ENCODE peak calls at places on chromosome 9, in nine cellular contexts. Z is fibroblast of lung; P is CD8-positive, alpha-beta T cell; W is psoas muscle; R is ovary; E is GM23338; B is tibial artery; S is CD8-positive, alpha-beta memory T cell; A is IMR-90. M is an unnamed sample.

GRCh38 chr9:109107402-109108240 is 12.1 kb downstream of the TMEM245 start:
- DNase-seq in W (no peak), A (peak; percentile 81), S (no peak), Z (peak; percentile 62), E (no peak), B (no peak), R (no peak), P (no peak), M (no peak)

GRCh38 chr9:137402752-137403151 is 20.2 kb downstream of the EXD3 start:
- DNase-seq in Z (no peak), S (no peak), A (no peak), B (no peak), W (no peak), R (no peak), E (no peak), P (no peak), M (no peak)

GRCh38 chr9:28946648-28947047 is 1373.4 kb upstream of the C9orf72 start:
- DNase-seq in P (no peak), W (no peak), Z (no peak), B (no peak), S (no peak), E (no peak), R (no peak), A (no peak), M (no peak)

GRCh38 chr9:20662156-20662555 is 21.9 kb upstream of the FOCAD start:
- DNase-seq in E (no peak), R (no peak), P (no peak), A (no peak), Z (no peak), W (no peak), B (no peak), S (no peak), M (no peak)

GRCh38 chr9:21506910-21507795 is 25.0 kb upstream of the IFNE start:
- DNase-seq in R (no peak), B (no peak), A (peak; percentile 91), E (no peak), P (no peak), Z (peak; percentile 92), S (no peak), W (no peak), M (no peak)

GRCh38 chr9:35516481-35516880 is 26.6 kb downstream of the RUSC2 start:
- DNase-seq in S (no peak), A (peak; percentile 75), B (no peak), Z (peak; percentile 50), P (no peak), W (no peak), R (no peak), E (peak; percentile 22), M (no peak)

GRCh38 chr9:35756743-35757526 is 2.9 kb upstream of the MSMP start:
- DNase-seq in S (peak; percentile 67), P (peak; percentile 49), A (no peak), E (peak; percentile 85), B (peak; percentile 78), R (peak; percentile 75), Z (no peak), W (peak; percentile 87), M (no peak)

GRCh38 chr9:124045076-124045829 is 33.7 kb downstream of the LHX2 start:
- DNase-seq in Z (peak; percentile 34), W (peak; percentile 67), B (peak; percentile 81), P (no peak), E (peak; percentile 71), R (peak; percentile 72), A (peak; percentile 22), S (no peak), M (no peak)

GRCh38 chr9:1604942-1605560 is 410.1 kb upstream of the SMARCA2 start:
- DNase-seq in W (no peak), P (no peak), S (no peak), E (peak; percentile 74), A (no peak), B (no peak), Z (peak; percentile 32), R (no peak), M (no peak)

GRCh38 chr9:96660693-96661248 is 5.7 kb upstream of the PRXL2C start:
- DNase-seq in B (no peak), E (no peak), Z (no peak), A (no peak), R (no peak), S (no peak), P (no peak), W (no peak), M (no peak)

GRCh38 chr9:131330814-131331600 is 41.5 kb downstream of the PLPP7 start:
- DNase-seq in B (no peak), W (peak; percentile 39), P (no peak), Z (no peak), A (no peak), E (peak; percentile 85), R (no peak), S (no peak), M (no peak)

GRCh38 chr9:68779558-68780376 is 74.7 kb downstream of the PIP5K1B start:
- DNase-seq in S (peak; percentile 94), R (peak; percentile 97), P (peak; percentile 87), A (peak; percentile 92), Z (peak; percentile 95), B (peak; percentile 96), E (peak; percentile 97), W (peak; percentile 98), M (peak; percentile 87)

GRCh38 chr9:33924978-33925797 is 108.2 kb downstream of the UBE2R2 start:
- DNase-seq in R (peak; percentile 59), Z (peak; percentile 62), S (no peak), B (no peak), P (no peak), W (no peak), A (peak; percentile 54), E (peak; percentile 85), M (no peak)

GRCh38 chr9:71741841-71742648 is 26.3 kb downstream of the CEMIP2 start:
- DNase-seq in Z (peak; percentile 95), E (no peak), B (no peak), S (no peak), A (peak; percentile 93), R (no peak), W (no peak), P (no peak), M (no peak)

GRCh38 chr9:71743217-71743705 is 25.1 kb downstream of the CEMIP2 start:
- DNase-seq in Z (peak; percentile 91), S (no peak), B (no peak), A (peak; percentile 52), W (no peak), R (no peak), E (no peak), P (no peak), M (no peak)

GRCh38 chr9:71744754-71745521 is 23.4 kb downstream of the CEMIP2 start:
- DNase-seq in B (no peak), Z (no peak), R (no peak), P (no peak), W (no peak), A (no peak), S (no peak), E (no peak), M (no peak)

GRCh38 chr9:71743884-71744283 is 24.4 kb downstream of the CEMIP2 start:
- DNase-seq in A (no peak), S (no peak), Z (no peak), E (no peak), W (no peak), B (no peak), R (no peak), P (no peak), M (no peak)

GRCh38 chr9:71742703-71743102 is 25.6 kb downstream of the CEMIP2 start:
- DNase-seq in W (no peak), S (no peak), A (no peak), Z (no peak), E (no peak), R (no peak), B (no peak), P (no peak), M (no peak)
- H3K4me1 ChIP-seq in W (peaks cover 12% of the 10 kb centered on the region), S (no peaks in the 10 kb centered on the region), A (peaks cover 10% of the 10 kb centered on the region), Z (peaks cover 5% of the 10 kb centered on the region), E (peaks cover 41% of the 10 kb centered on the region), R (peaks cover 1% of the 10 kb centered on the region), B (peaks cover 17% of the 10 kb centered on the region), P (no peaks in the 10 kb centered on the region), M (no peaks in the 10 kb centered on the region)

DNA sequence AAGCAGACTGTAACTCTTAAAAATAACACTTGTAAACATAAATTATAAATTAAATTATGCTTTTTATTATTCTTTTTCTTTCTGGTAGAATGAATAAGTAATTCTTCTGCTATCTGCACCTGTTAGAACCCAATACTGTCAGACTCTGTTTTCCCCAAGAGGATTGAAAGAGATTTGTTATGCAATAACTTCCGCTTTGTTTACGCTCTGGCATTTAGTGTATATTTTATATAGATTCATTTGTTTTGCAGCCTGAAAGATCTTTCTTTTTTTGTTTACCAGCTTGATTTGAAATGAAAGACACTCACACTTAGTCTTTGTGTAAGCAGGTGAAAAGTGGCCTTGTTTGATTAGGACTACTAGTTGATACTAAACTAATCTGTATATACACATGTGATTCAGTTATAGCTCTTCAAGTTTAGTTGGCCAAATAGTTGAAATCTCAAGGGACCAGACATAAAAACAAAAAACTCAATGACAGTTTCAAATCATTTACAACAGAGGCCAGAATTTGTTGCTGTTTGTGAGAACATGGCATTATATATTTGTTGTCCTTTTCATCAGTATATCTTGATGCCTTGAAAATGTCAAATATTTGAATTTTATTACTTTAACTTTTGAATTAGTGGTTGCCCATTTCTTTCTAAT is 155.8 kb downstream of the PBX3 start:
- DNase-seq in W (no peak), B (no peak), P (no peak), Z (no peak), S (no peak), E (no peak), A (no peak), R (no peak), M (no peak)
- H3K27me3 ChIP-seq in W (no peaks in the 10 kb centered on the region), B (no peaks in the 10 kb centered on the region), P (no peaks in the 10 kb centered on the region), Z (no peaks in the 10 kb centered on the region), S (no peaks in the 10 kb centered on the region), E (no peaks in the 10 kb centered on the region), A (no peaks in the 10 kb centered on the region), R (no peaks in the 10 kb centered on the region), M (no peaks in the 10 kb centered on the region)

GRCh38 chr9:120711354-120711753 is 2.9 kb downstream of the MEGF9 start:
- DNase-seq in P (no peak), B (no peak), R (no peak), Z (peak; percentile 6), S (no peak), E (no peak), A (no peak), W (no peak), M (no peak)
- H3K4me3 ChIP-seq in P (no peak overlapping the region), B (peak overlapping the region; percentile 91), R (no peak overlapping the region), Z (no peak overlapping the region), S (no peak overlapping the region), E (no peak overlapping the region), A (no peak overlapping the region), W (peak overlapping the region; percentile 83), M (no peak overlapping the region)

GRCh38 chr9:116868212-116868611 is 181.1 kb downstream of the TRIM32 start:
- DNase-seq in E (no peak), R (no peak), B (no peak), P (no peak), Z (no peak), W (no peak), S (no peak), A (no peak), M (no peak)
- H3K4me1 ChIP-seq in E (no peaks in the 10 kb centered on the region), R (no peaks in the 10 kb centered on the region), B (peaks cover 8% of the 10 kb centered on the region), P (no peaks in the 10 kb centered on the region), Z (no peaks in the 10 kb centered on the region), W (no peaks in the 10 kb centered on the region), S (no peaks in the 10 kb centered on the region), A (no peaks in the 10 kb centered on the region), M (no peaks in the 10 kb centered on the region)